ENCODE peak calls at places on chromosome 2, in five cellular contexts. Q, D, R, L and U are unnamed samples.

GRCh38 chr2:8918412-8918811 is 81.0 kb upstream of the KIDINS220 start:
- DNase-seq in D (no peak), L (no peak), Q (no peak), R (no peak), U (no peak)

GRCh38 chr2:51027968-51028367 is 4.0 kb downstream of the NRXN1 start:
- DNase-seq in Q (no peak), L (no peak), D (no peak), R (no peak), U (no peak)

GRCh38 chr2:98560256-98560771 is 48.0 kb downstream of the COA5 start:
- DNase-seq in R (no peak), D (peak; percentile 96), Q (no peak), L (no peak), U (no peak)

GRCh38 chr2:109512076-109512475 is 101.7 kb downstream of the SEPTIN10 start:
- DNase-seq in D (no peak), L (no peak), Q (no peak), R (no peak), U (no peak)

GRCh38 chr2:68745006-68745405 is 10.4 kb downstream of the ARHGAP25 start:
- DNase-seq in R (no peak), Q (no peak), L (no peak), D (no peak), U (no peak)

GRCh38 chr2:33167655-33168245 is 221.0 kb downstream of the LTBP1 start:
- DNase-seq in D (peak; percentile 33), R (peak; percentile 88), L (no peak), Q (no peak), U (no peak)

GRCh38 chr2:99031481-99031880 is 95.5 kb upstream of the CRACDL start:
- DNase-seq in R (no peak), Q (no peak), L (no peak), D (no peak), U (no peak)

GRCh38 chr2:240919786-240920782 is 13.9 kb downstream of the CROCC2 start:
- DNase-seq in R (no peak), L (no peak), Q (no peak), D (no peak), U (no peak)

GRCh38 chr2:73293534-73294171 is at the start of gene EGR4:
- DNase-seq in D (peak; percentile 74), L (peak; percentile 59), R (no peak), Q (no peak), U (peak; percentile 90)

GRCh38 chr2:1742680-1743395 is 1.5 kb downstream of the PXDN start:
- DNase-seq in L (no peak), D (peak; percentile 90), R (peak; percentile 95), Q (peak; percentile 65), U (peak; percentile 91)

GRCh38 chr2:233428438-233428837 is 74.1 kb downstream of the DGKD start:
- DNase-seq in L (no peak), D (no peak), Q (no peak), R (no peak), U (no peak)

DNA sequence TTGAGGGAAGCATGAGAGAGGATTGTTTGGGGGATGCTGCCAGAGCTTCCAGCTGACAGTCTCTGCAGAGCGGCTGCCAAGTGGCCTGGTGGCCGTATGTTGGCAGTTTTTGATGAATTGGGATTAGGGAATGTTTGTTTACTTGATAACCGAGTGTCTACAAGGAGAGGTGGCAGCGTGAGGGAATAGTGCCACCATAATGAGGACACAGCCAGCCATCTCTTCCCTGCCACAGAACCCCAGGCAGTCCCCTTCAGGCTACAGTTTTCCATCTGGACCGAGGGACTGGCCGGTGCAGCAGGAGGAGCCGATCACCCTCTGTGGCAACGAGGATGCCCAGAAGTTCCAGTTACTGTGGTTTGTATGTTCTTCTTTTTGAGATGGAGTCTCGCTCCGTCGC is 55.2 kb downstream of the TRAPPC12 start:
- DNase-seq in D (no peak), Q (no peak), L (no peak), R (no peak), U (no peak)
- H3K4me3 ChIP-seq in D (no peak overlapping the region), Q (no peak overlapping the region), L (no peak overlapping the region), R (no peak overlapping the region), U (no peak overlapping the region)

GRCh38 chr2:223725986-223726970 is 111.1 kb downstream of the AP1S3 start:
- DNase-seq in D (no peak), L (no peak), Q (no peak), R (no peak), U (peak; percentile 46)
- H2BK120ac ChIP-seq in D (peak overlapping the region; percentile 97), L (peak overlapping the region; percentile 75), Q (no peak overlapping the region), R (peak overlapping the region; percentile 54), U (no peak overlapping the region)

DNA sequence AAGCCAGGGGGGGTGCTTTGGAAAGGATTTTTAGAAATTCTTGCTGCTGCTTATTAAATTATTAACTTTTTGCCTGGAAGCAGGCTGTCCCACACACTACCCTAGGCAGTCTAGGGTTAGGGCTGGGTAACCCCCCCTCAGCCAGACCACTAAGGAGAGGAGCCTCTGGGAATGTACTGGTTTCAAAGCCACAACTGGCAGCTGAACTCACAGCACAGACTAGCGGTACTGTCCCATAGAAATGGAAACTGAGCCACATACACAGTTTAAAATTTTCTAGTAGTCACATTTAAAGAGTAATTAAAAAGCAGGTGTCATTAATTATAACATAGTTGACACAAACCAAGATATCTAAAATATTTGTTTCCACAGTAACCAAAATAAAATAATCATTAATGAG is 50.1 kb downstream of the SPRED2 start:
- DNase-seq in Q (no peak), D (no peak), R (no peak), L (no peak), U (no peak)
- H3K4me3 ChIP-seq in Q (no peak overlapping the region), D (no peak overlapping the region), R (no peak overlapping the region), L (no peak overlapping the region), U (no peak overlapping the region)

GRCh38 chr2:189669913-189670312 is 4.6 kb upstream of the ANKAR start:
- DNase-seq in D (no peak), Q (no peak), R (no peak), L (no peak), U (no peak)

GRCh38 chr2:189673661-189674373 is 653 bp upstream of the ANKAR start:
- DNase-seq in Q (no peak), D (no peak), R (peak; percentile 46), L (no peak), U (peak; percentile 10)

GRCh38 chr2:189679224-189679623 is 4.8 kb downstream of the ANKAR start:
- DNase-seq in L (no peak), D (peak; percentile 18), R (no peak), Q (no peak), U (no peak)

GRCh38 chr2:189676471-189676870 is 2.0 kb downstream of the ANKAR start:
- DNase-seq in Q (no peak), R (no peak), D (peak; percentile 61), L (no peak), U (no peak)

DNA sequence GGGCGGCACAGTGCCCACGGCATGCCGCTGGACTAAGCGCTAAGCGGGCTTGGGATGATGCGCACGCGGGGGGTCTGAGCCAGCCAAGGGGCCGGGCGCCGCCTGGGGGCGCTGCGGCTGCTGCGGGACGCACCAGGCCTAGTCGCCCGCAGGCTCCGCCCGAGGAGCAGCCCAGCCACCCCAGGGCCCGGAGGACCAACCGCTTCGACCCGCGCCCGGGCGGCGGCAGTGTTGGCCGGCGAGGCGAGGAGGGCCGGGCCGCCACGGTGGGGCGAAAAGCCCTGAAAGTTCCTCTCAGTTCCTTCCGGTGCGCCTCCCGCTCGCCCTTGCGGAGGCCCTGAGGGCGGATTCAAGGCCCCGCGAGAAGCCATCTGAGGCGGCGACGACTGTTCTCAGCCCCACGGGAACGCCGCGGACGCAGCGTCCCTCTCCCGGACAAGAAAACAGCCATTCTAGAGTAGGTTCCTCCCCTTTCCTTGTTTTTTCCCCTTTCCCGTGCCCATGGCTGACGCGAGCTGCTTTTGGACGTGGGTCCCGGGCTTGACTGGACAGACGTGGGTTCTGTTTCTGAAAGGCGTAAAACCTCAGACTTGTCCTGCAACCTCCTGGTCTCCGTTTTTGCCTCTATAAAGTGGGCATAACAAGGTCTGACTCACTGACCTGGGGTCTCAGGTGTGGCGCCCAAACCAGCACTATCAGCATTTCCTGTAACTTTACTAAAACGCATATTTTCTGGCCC is at the start of gene ANKAR:
- DNase-seq in L (peak; percentile 83), D (peak; percentile 90), Q (peak; percentile 79), R (peak; percentile 93), U (peak; percentile 94)
- H2BK120ac ChIP-seq in L (no peak within 1 kb of the TSS), D (peak within 1 kb of the TSS; percentile 16), Q (no peak within 1 kb of the TSS), R (peak within 1 kb of the TSS; percentile 62), U (no peak within 1 kb of the TSS)

GRCh38 chr2:35204881-35205280 is 1150.7 kb upstream of the CRIM1 start:
- DNase-seq in L (no peak), D (no peak), R (no peak), Q (no peak), U (no peak)
- H3K4me3 ChIP-seq in L (no peak overlapping the region), D (no peak overlapping the region), R (no peak overlapping the region), Q (no peak overlapping the region), U (no peak overlapping the region)

GRCh38 chr2:237126519-237126918 is 40.8 kb downstream of the COPS8 start:
- DNase-seq in R (no peak), L (no peak), Q (no peak), D (no peak), U (no peak)
- H2BK120ac ChIP-seq in R (no peak overlapping the region), L (no peak overlapping the region), Q (no peak overlapping the region), D (peak overlapping the region; percentile 98), U (no peak overlapping the region)